ENCODE peak calls at places on chromosome 1, in eight cellular contexts. Y is activated T-helper 1 cell treated with anti-CD3 and anti-CD28 coated beads, Interleukin-2, amount 50 U/mL, for 16 hours; K is stimulated activated CD4-positive, alpha-beta T cell treated with anti-CD3 and anti-CD28 coated beads, Interleukin-2, amount 100 ng/mL, for 48 hours; P is NCI-H1105; O is activated CD4-positive, CD25-positive, alpha-beta regulatory T cell treated with anti-CD3 and anti-CD28 coated beads, Interleukin-2, amount 50 U/mL, for 72 hours; T is CD8-positive, alpha-beta T cell; N is Jurkat, Clone E6-1; B is endothelial cell. U is an unnamed sample.

GRCh38 chr1:236103646-236104218 is 38.6 kb upstream of the GPR137B start:
- DNase-seq in O (peak; percentile 50), N (peak; percentile 54), T (peak; percentile 71), K (peak; percentile 58), P (peak; percentile 16), Y (peak; percentile 29), B (peak; percentile 59), U (peak; percentile 57)

GRCh38 chr1:225962440-225962975 is 21.5 kb upstream of the LEFTY2 start:
- DNase-seq in O (peak; percentile 75), N (peak; percentile 19), T (peak; percentile 78), P (no peak), K (peak; percentile 80), Y (peak; percentile 26), B (peak; percentile 77), U (no peak)

GRCh38 chr1:110249256-110249655 is 39.1 kb downstream of the KCNC4 start:
- DNase-seq in N (no peak), Y (no peak), K (no peak), B (no peak), P (no peak), T (no peak), O (no peak), U (no peak)

GRCh38 chr1:198933506-198933905 is 294.7 kb downstream of the PTPRC start:
- DNase-seq in B (no peak), P (no peak), K (no peak), T (no peak), N (no peak), O (no peak), Y (no peak), U (no peak)

GRCh38 chr1:21705303-21705980 is 36.3 kb upstream of the RAP1GAP start:
- DNase-seq in B (no peak), Y (no peak), K (no peak), O (no peak), P (no peak), N (no peak), T (no peak), U (no peak)

GRCh38 chr1:232627645-232628334 is 2.1 kb downstream of the SIPA1L2 start:
- DNase-seq in O (no peak), Y (no peak), T (no peak), B (no peak), N (peak; percentile 80), P (peak; percentile 30), K (no peak), U (peak; percentile 33)

GRCh38 chr1:201513498-201514243 is 6.7 kb upstream of the CSRP1 start:
- DNase-seq in B (no peak), T (no peak), N (no peak), O (no peak), K (no peak), Y (no peak), P (no peak), U (no peak)

GRCh38 chr1:241419986-241420385 is 63.0 kb upstream of the RGS7 start:
- DNase-seq in Y (no peak), N (no peak), T (no peak), P (no peak), O (no peak), K (no peak), B (no peak), U (peak; percentile 80)

GRCh38 chr1:14320518-14320917 is 278.0 kb upstream of the KAZN start:
- DNase-seq in T (no peak), B (no peak), N (peak; percentile 94), Y (no peak), P (no peak), O (no peak), K (no peak), U (no peak)

GRCh38 chr1:245225267-245225666 is 70.5 kb downstream of the KIF26B start:
- DNase-seq in Y (no peak), B (no peak), N (no peak), T (no peak), O (no peak), K (no peak), P (no peak), U (no peak)

GRCh38 chr1:91404151-91405012 is at the start of gene HFM1:
- DNase-seq in K (peak; percentile 43), B (peak; percentile 81), N (peak; percentile 74), Y (no peak), P (peak; percentile 92), O (peak; percentile 37), T (peak; percentile 79), U (peak; percentile 74)